ENCODE peak calls at places on chromosomes 3 and 15, in nine cellular contexts. D is NCI-H2081, S is AG08396, H is thoracic aorta, L is NCI-H1417, W is breast epithelium, V is HEK293T, O is HuH-7, A is MV-4-11. I is an unnamed sample.

GRCh38 chr3:33884204-33884561 is 85.8 kb downstream of the PDCD6IP start:
- DNase-seq in O (peak), L (peak), S (no peak), A (peak), V (peak), W (no peak), H (no peak), D (no peak), I (peak)

GRCh38 chr3:133330043-133330442 is 69.8 kb upstream of the BFSP2 start:
- DNase-seq in D (peak), O (no peak), A (no peak), L (peak), H (no peak), W (no peak), V (peak), S (no peak), I (no peak)

GRCh38 chr15:65979316-65979715 is 110.0 kb downstream of the RAB11A start:
- DNase-seq in A (no peak), W (no peak), S (no peak), V (no peak), H (no peak), L (no peak), D (no peak), O (no peak), I (peak)

GRCh38 chr3:12224181-12225147 is 64.4 kb upstream of the PPARG start:
- DNase-seq in S (no peak), W (no peak), L (no peak), A (no peak), O (peak), H (no peak), D (no peak), V (no peak), I (no peak)

GRCh38 chr3:44848634-44849033 is 13.1 kb upstream of the TMEM42 start:
- DNase-seq in L (no peak), H (no peak), D (no peak), A (no peak), O (no peak), V (no peak), W (no peak), S (no peak), I (no peak)

GRCh38 chr3:10142707-10143560 is 1.4 kb downstream of the VHL start:
- DNase-seq in D (peak), W (no peak), O (peak), A (peak), H (no peak), V (peak), L (no peak), S (no peak), I (peak)

GRCh38 chr15:88904808-88905327 is 8.3 kb downstream of the MFGE8 start:
- DNase-seq in W (peak), L (peak), S (peak), O (peak), D (peak), H (no peak), V (peak), A (peak), I (peak)

GRCh38 chr3:10226293-10226692 is 22.0 kb upstream of the TATDN2 start:
- DNase-seq in V (no peak), H (no peak), W (no peak), D (no peak), O (no peak), L (no peak), A (no peak), S (no peak), I (no peak)

GRCh38 chr15:35437157-35437556 is 108.8 kb downstream of the DPH6 start:
- DNase-seq in O (no peak), H (no peak), D (no peak), A (no peak), W (no peak), S (peak), V (no peak), L (no peak), I (peak)

GRCh38 chr15:76169013-76169412 is 109.2 kb downstream of the TMEM266 start:
- DNase-seq in V (peak), O (no peak), H (no peak), S (peak), W (no peak), A (peak), D (no peak), L (no peak), I (peak)

GRCh38 chr3:117892431-117892841 is 1142.2 kb downstream of the IGSF11 start:
- DNase-seq in A (no peak), L (no peak), D (no peak), S (peak), V (no peak), H (no peak), W (no peak), O (no peak), I (no peak)

GRCh38 chr3:182636646-182637045 is 156.7 kb upstream of the ATP11B start:
- DNase-seq in L (no peak), D (no peak), O (no peak), S (no peak), V (no peak), W (no peak), A (no peak), H (no peak), I (no peak)

GRCh38 chr3:67077656-67078055 is 79.5 kb downstream of the KBTBD8 start:
- DNase-seq in L (no peak), W (no peak), O (no peak), V (no peak), A (peak), D (no peak), H (no peak), S (peak), I (no peak)

GRCh38 chr3:129599607-129600006 is 6.9 kb downstream of the PLXND1 start:
- DNase-seq in O (no peak), D (no peak), V (no peak), L (no peak), W (no peak), A (peak), S (peak), H (no peak), I (no peak)

GRCh38 chr3:52645549-52645948 is 40.2 kb downstream of the PBRM1 start:
- DNase-seq in D (no peak), S (no peak), W (no peak), H (no peak), V (no peak), A (no peak), O (no peak), L (no peak), I (no peak)

GRCh38 chr3:174413057-174413912 is 445.8 kb upstream of the NAALADL2 start:
- DNase-seq in H (no peak), D (no peak), V (no peak), A (no peak), W (no peak), S (no peak), L (no peak), O (no peak), I (no peak)

GRCh38 chr3:42205800-42206514 is 60.0 kb downstream of the CCK start:
- DNase-seq in A (no peak), D (no peak), L (no peak), W (no peak), O (peak), H (no peak), S (no peak), V (no peak), I (no peak)

GRCh38 chr3:40452057-40452456 is 5.1 kb upstream of the RPL14 start:
- DNase-seq in O (no peak), D (no peak), A (no peak), W (no peak), S (no peak), H (no peak), V (no peak), L (no peak), I (no peak)

GRCh38 chr3:81660036-81660435 is 101.4 kb downstream of the GBE1 start:
- DNase-seq in W (no peak), A (no peak), L (no peak), S (no peak), O (no peak), V (no peak), D (no peak), H (no peak), I (no peak)

GRCh38 chr3:105401691-105402149 is 35.0 kb downstream of the ALCAM start:
- DNase-seq in H (no peak), S (no peak), O (no peak), V (no peak), L (no peak), W (no peak), A (no peak), D (no peak), I (no peak)

GRCh38 chr15:72201346-72202029 is 3.9 kb upstream of the GRAMD2A start:
- DNase-seq in V (no peak), W (no peak), A (no peak), L (no peak), S (no peak), H (no peak), O (no peak), D (no peak), I (peak)

GRCh38 chr15:27889258-27889657 is 209.9 kb downstream of the OCA2 start:
- DNase-seq in O (no peak), A (no peak), D (no peak), W (no peak), H (no peak), L (no peak), V (no peak), S (no peak), I (no peak)

GRCh38 chr3:45571969-45572368 is 22.6 kb upstream of the LIMD1 start:
- DNase-seq in D (no peak), H (no peak), W (no peak), A (no peak), L (no peak), O (no peak), V (no peak), S (no peak), I (no peak)

GRCh38 chr3:61650719-61651118 is 89.3 kb downstream of the PTPRG start:
- DNase-seq in S (no peak), L (no peak), A (no peak), W (no peak), O (no peak), V (no peak), H (no peak), D (no peak), I (no peak)

GRCh38 chr15:26082833-26083174 is 219.7 kb upstream of the ATP10A start:
- DNase-seq in V (no peak), O (no peak), D (no peak), L (peak), H (no peak), A (peak), W (no peak), S (no peak), I (peak)